ENCODE peak calls at places on chromosomes 5 and 9, in ten cellular contexts. P is CD8-positive, alpha-beta T cell; R is colonic mucosa; T is heart left ventricle; I is suprapubic skin; H is psoas muscle; D is HCT116; E is IMR-90; N is astrocyte; K is A549. B is an unnamed sample.

GRCh38 chr9:24464321-24464951 is 81.3 kb downstream of the IZUMO3 start:
- DNase-seq in T (no peak), E (no peak), R (no peak), H (no peak), I (no peak), K (no peak), P (no peak), N (peak; percentile 59), D (no peak), B (no peak)

GRCh38 chr9:5815421-5815820 is 17.5 kb downstream of the ERMP1 start:
- DNase-seq in N (no peak), R (no peak), P (no peak), D (no peak), T (no peak), K (no peak), E (no peak), H (no peak), I (no peak), B (no peak)

GRCh38 chr9:121684381-121685145 is 33.1 kb downstream of the DAB2IP start:
- DNase-seq in N (no peak), D (no peak), H (peak; percentile 64), I (no peak), T (no peak), R (peak; percentile 62), P (no peak), K (peak; percentile 37), E (no peak), B (peak; percentile 81)

GRCh38 chr9:96107436-96107835 is 194.5 kb downstream of the HSD17B3 start:
- DNase-seq in R (no peak), E (no peak), K (no peak), P (no peak), H (no peak), I (no peak), T (no peak), N (no peak), D (no peak), B (no peak)

GRCh38 chr5:35672995-35673394 is 55.3 kb downstream of the SPEF2 start:
- DNase-seq in E (no peak), D (no peak), I (no peak), R (no peak), H (no peak), P (peak; percentile 26), T (no peak), K (no peak), N (no peak), B (no peak)

GRCh38 chr9:121372239-121372562 is 2.2 kb upstream of the STOM start:
- DNase-seq in P (no peak), K (no peak), N (no peak), E (no peak), T (no peak), I (no peak), D (no peak), H (no peak), R (no peak), B (no peak)

GRCh38 chr5:31048282-31048974 is 145.1 kb upstream of the CDH6 start:
- DNase-seq in I (no peak), P (no peak), N (no peak), T (no peak), R (peak; percentile 48), E (no peak), K (no peak), D (no peak), H (no peak), B (peak; percentile 9)

GRCh38 chr5:54049963-54050362 is 260.4 kb downstream of the ARL15 start:
- DNase-seq in T (no peak), H (no peak), P (no peak), E (peak; percentile 70), I (no peak), K (peak; percentile 60), D (no peak), R (no peak), N (peak; percentile 61), B (no peak)

GRCh38 chr9:131678499-131679111 is 61.3 kb downstream of the RAPGEF1 start:
- DNase-seq in E (peak; percentile 98), P (peak; percentile 72), H (peak; percentile 88), T (peak; percentile 73), D (peak; percentile 85), I (peak; percentile 85), K (peak; percentile 67), N (peak; percentile 97), R (no peak), B (no peak)

GRCh38 chr5:6745706-6746217 is 32.5 kb downstream of the TENT4A start:
- DNase-seq in I (no peak), E (peak; percentile 79), P (peak; percentile 29), R (no peak), K (peak; percentile 52), H (no peak), D (peak; percentile 31), T (no peak), N (peak; percentile 47), B (no peak)

GRCh38 chr9:136729144-136729543 is 13.6 kb downstream of the LCN10 start:
- DNase-seq in H (no peak), K (peak; percentile 62), I (no peak), E (no peak), T (no peak), D (no peak), R (no peak), P (no peak), N (no peak), B (peak; percentile 40)
- H3K4me3 ChIP-seq in H (peak overlapping the region; percentile 86), K (peak overlapping the region; percentile 91), I (peak overlapping the region; percentile 92), E (peak overlapping the region; percentile 98), T (peak overlapping the region; percentile 83), D (peak overlapping the region; percentile 100), R (peak overlapping the region; percentile 90), P (peak overlapping the region; percentile 96), N (peak overlapping the region; percentile 91), B (no peak overlapping the region)

DNA sequence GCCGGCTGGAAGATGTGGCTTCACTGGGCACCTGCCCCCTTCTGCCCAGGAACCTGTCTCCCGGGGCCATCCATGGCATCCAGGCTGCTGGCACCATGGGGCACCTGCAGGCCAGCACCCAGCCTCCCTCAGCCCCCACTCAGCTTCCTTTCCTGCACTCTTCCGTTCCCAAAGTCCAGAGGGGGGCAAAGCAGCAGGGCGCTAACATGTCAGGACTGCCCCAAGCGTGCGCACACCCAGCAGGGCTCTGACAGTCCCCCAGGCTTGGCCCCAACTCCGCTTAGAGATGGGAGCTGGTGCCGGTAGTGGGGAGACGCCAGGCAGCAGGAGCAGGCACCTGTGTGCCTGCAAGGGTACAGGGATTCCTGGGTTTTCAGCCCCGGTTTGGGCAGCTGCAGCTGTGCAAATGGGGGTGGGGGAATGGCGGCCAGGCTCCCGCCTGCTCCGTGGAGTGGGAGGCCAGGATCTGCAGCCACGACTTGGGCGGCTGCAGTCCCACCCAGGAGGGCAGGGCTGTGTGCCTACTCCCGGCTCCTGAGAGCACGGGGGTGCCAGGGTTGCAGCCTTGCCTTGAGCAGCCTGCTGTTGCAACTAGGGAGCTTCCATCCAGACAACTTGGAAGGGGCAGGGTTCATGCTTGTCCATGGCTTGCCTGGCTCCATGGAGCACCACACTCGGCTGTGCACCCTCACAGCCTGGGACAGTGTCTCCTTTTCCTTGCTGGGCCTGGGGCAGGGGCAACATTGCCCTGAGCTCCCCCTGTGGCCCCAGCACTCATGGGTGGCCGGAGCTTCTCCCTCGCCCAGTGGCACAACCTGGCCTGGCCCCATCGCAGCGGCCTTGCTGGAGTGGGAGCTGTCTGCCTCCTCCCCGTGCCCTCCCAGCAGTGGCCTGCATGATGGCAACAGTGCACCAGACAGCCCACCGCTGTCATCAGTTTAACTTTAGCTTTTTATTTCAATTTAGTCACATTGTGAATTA is 561.1 kb downstream of the MTRR start:
- DNase-seq in T (no peak), D (no peak), N (no peak), R (no peak), I (no peak), K (no peak), H (no peak), P (no peak), E (no peak), B (no peak)
- H3K9me3 ChIP-seq in T (no peaks in the 10 kb centered on the region), D (peaks cover 15% of the 10 kb centered on the region), N (no peaks in the 10 kb centered on the region), R (no peaks in the 10 kb centered on the region), I (no peaks in the 10 kb centered on the region), K (no peaks in the 10 kb centered on the region), H (no peaks in the 10 kb centered on the region), P (no peaks in the 10 kb centered on the region), E (no peaks in the 10 kb centered on the region), B (no peaks in the 10 kb centered on the region)

DNA sequence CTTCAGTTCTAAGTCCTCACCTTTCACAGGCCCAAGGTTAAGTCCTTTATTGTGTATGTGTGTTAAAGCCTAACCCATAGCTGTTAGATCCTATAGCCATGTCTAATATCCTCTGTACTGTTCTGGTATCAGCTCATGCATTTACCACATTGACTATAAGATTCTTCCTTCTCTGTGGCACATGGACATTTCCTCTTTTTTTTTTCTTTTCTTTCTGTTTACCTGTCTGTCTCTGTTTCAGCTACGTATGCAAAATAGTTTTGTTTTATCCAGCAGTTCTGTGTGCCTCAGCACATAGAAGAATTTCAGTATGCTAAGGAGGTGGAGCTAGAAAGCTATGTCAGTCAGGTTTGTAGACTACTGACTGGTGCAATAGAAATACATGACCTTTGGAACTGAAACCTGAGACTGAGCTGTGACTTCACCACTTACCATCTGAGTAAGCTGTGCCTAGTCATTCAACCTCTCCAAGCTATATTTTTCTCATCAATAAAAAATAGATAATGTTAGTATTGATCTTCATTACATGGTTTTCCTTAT is 155.6 kb upstream of the VLDLR start:
- DNase-seq in D (peak; percentile 36), K (peak; percentile 78), N (no peak), I (no peak), E (peak; percentile 20), T (no peak), R (peak; percentile 56), H (no peak), P (no peak), B (peak; percentile 53)
- H3K27ac ChIP-seq in D (no peak overlapping the region), K (peak overlapping the region; percentile 41), N (no peak overlapping the region), I (no peak overlapping the region), E (no peak overlapping the region), T (no peak overlapping the region), R (peak overlapping the region; percentile 48), H (no peak overlapping the region), P (no peak overlapping the region), B (peak overlapping the region; percentile 3)

GRCh38 chr5:158590936-158591863 is 508.5 kb downstream of the EBF1 start:
- DNase-seq in K (no peak), P (no peak), N (peak; percentile 63), E (no peak), D (no peak), R (no peak), I (no peak), T (peak; percentile 27), H (no peak), B (no peak)

GRCh38 chr5:158586054-158586453 is 513.7 kb downstream of the EBF1 start:
- DNase-seq in T (no peak), I (no peak), R (no peak), P (no peak), H (no peak), K (no peak), N (no peak), E (no peak), D (no peak), B (no peak)

GRCh38 chr5:158593925-158594324 is 505.8 kb downstream of the EBF1 start:
- DNase-seq in K (no peak), T (no peak), R (no peak), H (no peak), D (no peak), E (no peak), I (no peak), N (no peak), P (no peak), B (no peak)

GRCh38 chr5:158594595-158595242 is 505.0 kb downstream of the EBF1 start:
- DNase-seq in N (no peak), T (no peak), R (no peak), I (no peak), K (no peak), P (no peak), D (no peak), H (no peak), E (no peak), B (no peak)

DNA sequence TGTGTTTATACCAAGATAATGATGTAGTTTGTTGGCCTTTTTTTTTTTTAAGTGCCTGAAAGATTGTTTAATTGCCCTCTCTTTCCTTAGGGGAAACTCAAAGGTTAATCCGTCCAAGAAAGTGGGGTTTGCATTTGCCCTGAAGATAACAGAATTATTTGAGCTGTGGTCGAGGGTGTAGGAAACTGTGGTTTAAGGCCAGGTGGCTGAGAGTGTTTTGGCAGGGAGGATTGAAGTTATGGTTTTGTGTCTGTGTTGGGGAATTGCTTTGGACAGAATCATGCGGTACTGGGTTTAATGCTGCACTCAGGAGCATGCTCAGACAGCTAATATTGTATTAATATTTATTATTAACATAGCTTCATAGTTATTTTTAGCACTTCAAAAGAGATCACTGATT is 509.8 kb downstream of the EBF1 start:
- DNase-seq in H (no peak), R (no peak), T (no peak), P (no peak), D (no peak), I (no peak), N (peak; percentile 79), E (no peak), K (no peak), B (no peak)
- H3K4me3 ChIP-seq in H (no peak overlapping the region), R (no peak overlapping the region), T (no peak overlapping the region), P (no peak overlapping the region), D (no peak overlapping the region), I (no peak overlapping the region), N (no peak overlapping the region), E (no peak overlapping the region), K (no peak overlapping the region), B (no peak overlapping the region)